ENCODE peak calls at places on chromosome 21, in four cellular contexts. V is left ventricle myocardium inferior; U is CMK; T is stimulated activated naive CD8-positive, alpha-beta T cell treated with anti-CD3 and anti-CD28 coated beads, Interleukin-15, Interleukin-2, amounts not matched to agents 100 U/mL and 50 U/mL, for 24 hours. P is an unnamed sample.

GRCh38 chr21:41956926-41957729 is 3.3 kb upstream of the C2CD2 start:
- DNase-seq in U (no peak), T (no peak), V (no peak), P (no peak)

GRCh38 chr21:34801519-34802132 is 132.8 kb downstream of the CLIC6 start:
- DNase-seq in T (peak; percentile 19), U (no peak), V (no peak), P (no peak)

GRCh38 chr21:31181089-31181757 is 142.9 kb upstream of the KRTAP19-8 start:
- DNase-seq in U (no peak), V (no peak), T (no peak), P (no peak)

GRCh38 chr21:27803571-27803970 is 836.7 kb upstream of the ADAMTS5 start:
- DNase-seq in T (no peak), U (no peak), V (no peak), P (no peak)

GRCh38 chr21:27802816-27803475 is 836.1 kb upstream of the ADAMTS5 start:
- DNase-seq in T (peak; percentile 22), U (peak; percentile 21), V (no peak), P (no peak)

GRCh38 chr21:43208561-43209332 is 39.9 kb downstream of the CRYAA start:
- DNase-seq in U (no peak), V (no peak), T (no peak), P (no peak)

GRCh38 chr21:42550817-42551216 is 37.2 kb downstream of the SLC37A1 start:
- DNase-seq in T (no peak), U (no peak), V (no peak), P (no peak)

GRCh38 chr21:42513985-42514882 is 582 bp downstream of the SLC37A1 start:
- DNase-seq in U (no peak), T (peak; percentile 74), V (peak; percentile 58), P (peak; percentile 73)

GRCh38 chr21:31526040-31526439 is 133.5 kb upstream of the SOD1 start:
- DNase-seq in U (no peak), T (no peak), V (no peak), P (no peak)

GRCh38 chr21:38165466-38166213 is 91.2 kb upstream of the KCNJ15 start:
- DNase-seq in T (no peak), V (no peak), U (no peak), P (no peak)

GRCh38 chr21:41668051-41668541 is 98.8 kb downstream of the RIPK4 start:
- DNase-seq in V (no peak), T (no peak), U (no peak), P (no peak)

GRCh38 chr21:27513825-27514224 is 546.9 kb upstream of the ADAMTS5 start:
- DNase-seq in T (no peak), V (no peak), U (no peak), P (no peak)

GRCh38 chr21:42032266-42032665 is 22.1 kb upstream of the ZBTB21 start:
- DNase-seq in V (no peak), T (no peak), U (no peak), P (no peak)

GRCh38 chr21:34061983-34062382 is 11.4 kb upstream of the MRPS6 start:
- DNase-seq in V (no peak), T (no peak), U (peak; percentile 76), P (no peak)

GRCh38 chr21:36696390-36696639 is 2.6 kb upstream of the SIM2 start:
- DNase-seq in U (no peak), T (no peak), V (no peak), P (no peak)

GRCh38 chr21:35476616-35477395 is 427.7 kb upstream of the RUNX1 start:
- DNase-seq in V (no peak), T (no peak), U (no peak), P (no peak)

GRCh38 chr21:25790122-25790951 is 55.6 kb downstream of the GABPA start:
- DNase-seq in V (no peak), T (peak; percentile 6), U (no peak), P (no peak)

GRCh38 chr21:37580690-37581089 is 214.1 kb downstream of the DYRK1A start:
- DNase-seq in T (no peak), V (no peak), U (no peak), P (no peak)

P was measured in activated B cell treated with CpG ODN at 0.5 μM for 24 hours.